ENCODE peak calls at places on chromosomes 5 and 9, in four cellular contexts. B, R, P and M are unnamed samples.
A peak's percentile ranks its signal among the peaks of the same experiment; 100 is the strongest.

GRCh38 chr9:121699271-121700164 is 48.1 kb downstream of the DAB2IP start:
- DNase-seq in B (peak; percentile 55), P (no peak), R (peak; percentile 45), M (no peak)

GRCh38 chr5:113043491-113043931 is 66.9 kb downstream of the DCP2 start:
- DNase-seq in P (peak; percentile 23), B (no peak), R (peak; percentile 17), M (no peak)

GRCh38 chr9:136133191-136133958 is 14.7 kb upstream of the TMEM250 start:
- DNase-seq in R (no peak), B (no peak), P (peak; percentile 95), M (no peak)

GRCh38 chr5:14238272-14238671 is 95.1 kb downstream of the TRIO start:
- DNase-seq in P (no peak), B (no peak), R (no peak), M (no peak)

GRCh38 chr9:71921190-71921814 is 9.9 kb downstream of the C9orf85 start:
- DNase-seq in P (no peak), R (no peak), B (no peak), M (no peak)

GRCh38 chr9:19976226-19976625 is 187.4 kb upstream of the SLC24A2 start:
- DNase-seq in P (no peak), B (no peak), R (peak; percentile 63), M (no peak)

GRCh38 chr5:154284433-154284832 is 93.9 kb downstream of the GALNT10 start:
- DNase-seq in B (no peak), R (no peak), P (no peak), M (peak; percentile 68)

GRCh38 chr9:114855488-114855887 is 49.6 kb upstream of the TNFSF15 start:
- DNase-seq in R (peak; percentile 71), P (no peak), B (peak; percentile 12), M (no peak)

GRCh38 chr5:179129607-179130071 is 69.5 kb downstream of the ZNF354C start:
- DNase-seq in B (no peak), R (no peak), P (no peak), M (no peak)

GRCh38 chr5:143601917-143602333 is 198.4 kb upstream of the NR3C1 start:
- DNase-seq in B (no peak), P (no peak), R (no peak), M (no peak)

GRCh38 chr5:138438724-138439536 is at the start of gene REEP2:
- DNase-seq in R (peak; percentile 42), B (peak; percentile 47), P (peak; percentile 90), M (no peak)

GRCh38 chr9:125747053-125747764 is at the start of gene PBX3:
- DNase-seq in B (no peak), R (peak; percentile 38), P (peak; percentile 70), M (no peak)

GRCh38 chr9:38046669-38047300 is 22.2 kb downstream of the SHB start:
- DNase-seq in R (peak; percentile 58), P (no peak), B (peak; percentile 69), M (no peak)

GRCh38 chr9:113160571-113160970 is 9.8 kb downstream of the SLC31A2 start:
- DNase-seq in R (no peak), B (no peak), P (no peak), M (no peak)

GRCh38 chr5:169020102-169020501 is 280.8 kb downstream of the SLIT3 start:
- DNase-seq in R (peak; percentile 25), B (no peak), P (peak; percentile 18), M (no peak)

GRCh38 chr5:56006600-56006999 is 11.8 kb upstream of the IL6ST start:
- DNase-seq in R (no peak), B (no peak), P (no peak), M (no peak)

GRCh38 chr9:117290306-117290705 is 124.6 kb downstream of the ASTN2 start:
- DNase-seq in R (no peak), B (no peak), P (no peak), M (no peak)

GRCh38 chr5:39209924-39210323 is 9.4 kb downstream of the FYB1 start:
- DNase-seq in P (no peak), B (no peak), R (no peak), M (no peak)

GRCh38 chr9:137267933-137268355 is 9.6 kb upstream of the TOR4A start:
- DNase-seq in R (no peak), B (peak; percentile 15), P (no peak), M (peak; percentile 60)

GRCh38 chr5:154191467-154192261 is 1.1 kb downstream of the GALNT10 start:
- DNase-seq in B (peak; percentile 59), R (peak; percentile 43), P (no peak), M (no peak)

GRCh38 chr5:34487956-34488355 is 168.2 kb upstream of the RAI14 start:
- DNase-seq in B (no peak), P (no peak), R (no peak), M (no peak)

GRCh38 chr5:95261369-95262175 is 23.3 kb downstream of the MCTP1 start:
- DNase-seq in B (peak; percentile 49), P (no peak), R (peak; percentile 72), M (no peak)

GRCh38 chr5:82104872-82105271 is 133.0 kb downstream of the ATG10 start:
- DNase-seq in R (no peak), P (no peak), B (no peak), M (no peak)

GRCh38 chr5:140115186-140115500 is 1.2 kb downstream of the PURA start:
- DNase-seq in P (no peak), B (no peak), R (no peak), M (no peak)

GRCh38 chr5:170937072-170937471 is 75.3 kb downstream of the RANBP17 start:
- DNase-seq in B (no peak), P (no peak), R (no peak), M (no peak)

GRCh38 chr9:111668026-111668573 is 6.7 kb downstream of the GNG10 start:
- DNase-seq in P (no peak), R (peak; percentile 59), B (no peak), M (no peak)

GRCh38 chr5:73693573-73694061 is 67.6 kb downstream of the ARHGEF28 start:
- DNase-seq in B (peak; percentile 49), R (peak; percentile 80), P (no peak), M (no peak)

GRCh38 chr5:88145603-88146467 is 122.8 kb downstream of the TMEM161B start:
- DNase-seq in R (no peak), B (no peak), P (no peak), M (no peak)

GRCh38 chr9:131923132-131923671 is 156.5 kb downstream of the MED27 start:
- DNase-seq in P (no peak), R (no peak), B (no peak), M (no peak)

GRCh38 chr5:93274291-93274690 is 306.7 kb downstream of the NR2F1-AS1 start:
- DNase-seq in P (no peak), R (peak; percentile 99), B (peak; percentile 73), M (no peak)

GRCh38 chr9:135029871-135030710 is 57.4 kb upstream of the OLFM1 start:
- DNase-seq in B (no peak), P (no peak), R (no peak), M (no peak)

GRCh38 chr9:135029434-135029833 is 58.0 kb upstream of the OLFM1 start:
- DNase-seq in P (no peak), B (no peak), R (no peak), M (no peak)

GRCh38 chr9:135032041-135032835 is 55.2 kb upstream of the OLFM1 start:
- DNase-seq in B (no peak), P (no peak), R (no peak), M (no peak)

GRCh38 chr9:135028956-135029355 is 58.5 kb upstream of the OLFM1 start:
- DNase-seq in P (no peak), R (no peak), B (no peak), M (no peak)

DNA sequence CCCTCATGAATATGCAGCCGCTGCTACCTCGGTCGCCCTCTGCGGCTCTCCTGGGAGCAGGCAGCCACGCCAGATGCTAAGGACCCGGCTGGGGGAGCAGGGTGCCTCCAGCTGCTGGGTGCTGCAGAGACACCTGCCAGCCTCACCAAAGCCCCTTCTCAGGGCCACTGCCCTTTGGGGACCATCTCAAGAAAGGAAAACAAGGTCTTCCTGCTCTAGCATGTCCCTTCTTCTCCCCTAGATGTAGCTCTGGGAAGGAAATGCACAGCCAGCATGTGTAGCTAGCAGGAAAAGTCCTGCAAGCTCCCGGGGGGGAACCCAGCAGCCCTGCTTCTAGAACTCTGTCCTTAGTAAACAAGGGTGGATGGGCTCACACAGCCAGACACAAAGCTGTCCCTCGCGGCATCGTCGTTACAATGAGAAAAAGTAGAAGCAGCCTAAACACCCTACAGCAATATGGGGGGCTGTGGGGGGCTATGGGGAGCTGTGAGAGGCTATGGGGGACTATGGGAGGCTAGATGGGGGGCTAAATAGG is 56.7 kb upstream of the OLFM1 start:
- DNase-seq in R (no peak), P (no peak), B (no peak), M (no peak)
- TF ChIP-seq FOS in R (no peak), P (no peak), B (no peak), M (no peak)

GRCh38 chr9:130454096-130454811 is 9.5 kb downstream of the ASS1 start:
- DNase-seq in P (no peak), R (no peak), B (no peak), M (no peak)

GRCh38 chr9:130454812-130455325 is 10.1 kb downstream of the ASS1 start:
- DNase-seq in B (no peak), P (no peak), R (no peak), M (no peak)

GRCh38 chr9:130452835-130453234 is 8.1 kb downstream of the ASS1 start:
- DNase-seq in B (no peak), P (no peak), R (no peak), M (no peak)

GRCh38 chr9:130451509-130452388 is 7.0 kb downstream of the ASS1 start:
- DNase-seq in P (peak; percentile 73), B (peak; percentile 95), R (peak; percentile 93), M (no peak)

GRCh38 chr9:130453487-130453886 is 8.7 kb downstream of the ASS1 start:
- DNase-seq in B (peak; percentile 34), R (peak; percentile 93), P (peak; percentile 58), M (no peak)
- TF ChIP-seq FOS in B (no peak), R (peak; percentile 15), P (no peak), M (no peak)

GRCh38 chr5:106510321-106510720 is 1160.4 kb downstream of the EFNA5 start:
- DNase-seq in B (no peak), R (no peak), P (no peak), M (no peak)
- TF ChIP-seq FOS in B (no peak), R (no peak), P (no peak), M (no peak)

GRCh38 chr9:16319646-16320045 is 550.8 kb downstream of the BNC2 start:
- DNase-seq in B (no peak), R (no peak), P (no peak), M (no peak)

GRCh38 chr9:16320338-16320902 is 550.0 kb downstream of the BNC2 start:
- DNase-seq in P (no peak), R (no peak), B (no peak), M (no peak)

GRCh38 chr9:16322849-16323248 is 547.6 kb downstream of the BNC2 start:
- DNase-seq in B (no peak), P (no peak), R (no peak), M (no peak)

GRCh38 chr9:16318516-16319060 is 551.9 kb downstream of the BNC2 start:
- DNase-seq in B (no peak), R (no peak), P (no peak), M (no peak)

DNA sequence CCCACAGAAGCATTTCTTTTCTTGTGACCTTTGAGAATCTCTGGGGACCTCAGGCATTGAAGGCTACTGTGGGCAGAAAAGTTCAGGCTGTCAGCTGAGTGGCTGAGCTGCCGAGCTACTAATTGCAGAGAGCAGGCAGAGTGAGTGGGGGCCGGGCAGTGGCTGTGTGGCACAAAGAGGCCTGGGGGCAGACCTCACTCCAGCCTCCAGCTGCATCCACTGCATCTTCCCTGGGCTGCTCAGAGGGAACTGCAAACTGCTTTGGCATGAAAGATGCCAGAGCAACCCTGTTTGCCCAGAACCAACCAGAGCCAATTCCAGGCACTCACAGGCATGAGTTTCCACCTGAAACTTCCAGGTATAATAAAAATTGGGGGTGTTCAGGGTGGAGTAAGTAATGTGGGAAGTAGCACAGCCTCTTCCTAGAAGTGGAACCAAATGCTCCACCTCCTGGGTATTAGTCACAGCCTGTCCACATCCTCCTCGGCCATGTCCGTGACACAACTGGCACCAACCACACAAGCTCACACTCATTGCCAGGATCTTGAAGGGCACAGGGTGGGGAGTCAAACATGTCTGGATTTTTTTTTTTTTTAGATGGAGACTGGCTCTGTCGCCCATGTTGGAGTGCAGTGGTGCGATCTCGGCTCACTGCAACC is 548.9 kb downstream of the BNC2 start:
- DNase-seq in P (no peak), R (peak; percentile 21), B (peak; percentile 61), M (no peak)
- TF ChIP-seq FOS in P (no peak), R (no peak), B (no peak), M (no peak)